ENCODE peak calls at places on chromosomes 11 and 22, in four cellular contexts. T, C, W and V are unnamed samples.

GRCh38 chr22:36822581-36822980 is 5.7 kb upstream of the PVALB start:
- DNase-seq in T (no peak), C (no peak), W (no peak), V (no peak)

GRCh38 chr11:11215944-11216343 is 137.1 kb downstream of the CSNK2A3 start:
- DNase-seq in T (no peak), C (no peak), W (no peak), V (no peak)

GRCh38 chr11:73783483-73784020 is 4.1 kb upstream of the MRPL48 start:
- DNase-seq in T (no peak), C (no peak), W (no peak), V (no peak)

GRCh38 chr11:119641991-119642745 is 86.8 kb downstream of the NECTIN1 start:
- DNase-seq in T (peak), C (peak), W (no peak), V (no peak)

GRCh38 chr11:10373340-10373739 is 68.5 kb downstream of the ADM start:
- DNase-seq in T (no peak), C (no peak), W (peak), V (no peak)

GRCh38 chr11:59552844-59553243 is 41.5 kb downstream of the OR4D9 start:
- DNase-seq in T (no peak), C (no peak), W (no peak), V (no peak)

GRCh38 chr11:88042238-88043032 is 132.8 kb downstream of the RAB38 start:
- DNase-seq in T (no peak), C (no peak), W (no peak), V (no peak)

GRCh38 chr11:132589802-132590201 is 942.5 kb downstream of the OPCML start:
- DNase-seq in T (no peak), C (no peak), W (no peak), V (no peak)

GRCh38 chr11:96162816-96163499 is 180.0 kb downstream of the MAML2 start:
- DNase-seq in T (no peak), C (no peak), W (no peak), V (no peak)

GRCh38 chr11:33976351-33977199 is 75.0 kb upstream of the CAPRIN1 start:
- DNase-seq in T (no peak), C (no peak), W (no peak), V (no peak)

GRCh38 chr11:1053121-1053901 is 16.8 kb upstream of the MUC6 start:
- DNase-seq in T (peak), C (peak), W (no peak), V (no peak)

GRCh38 chr11:61776561-61777075 is 15.8 kb downstream of the TMEM258 start:
- DNase-seq in T (peak), C (peak), W (peak), V (no peak)

GRCh38 chr22:35397095-35397904 is 2.6 kb upstream of the MCM5 start:
- DNase-seq in T (no peak), C (no peak), W (no peak), V (no peak)

GRCh38 chr22:23678133-23678532 is 12.7 kb upstream of the RGL4 start:
- DNase-seq in T (no peak), C (no peak), W (no peak), V (no peak)

GRCh38 chr11:2737876-2738275 is 38.1 kb upstream of the KCNQ1OT1 start:
- DNase-seq in T (peak), C (no peak), W (no peak), V (no peak)

GRCh38 chr22:24450600-24450999 is 23.2 kb downstream of the ADORA2A start:
- DNase-seq in T (peak), C (peak), W (no peak), V (no peak)

GRCh38 chr11:64655901-64656601 is 65.0 kb downstream of the SLC22A12 start:
- DNase-seq in T (no peak), C (no peak), W (no peak), V (no peak)

GRCh38 chr11:96169250-96169649 is 173.7 kb downstream of the MAML2 start:
- DNase-seq in T (no peak), C (no peak), W (no peak), V (no peak)

GRCh38 chr11:85723088-85723487 is 37.1 kb upstream of the CCDC89 start:
- DNase-seq in T (no peak), C (no peak), W (no peak), V (no peak)

GRCh38 chr11:94668240-94668793 is 99.8 kb upstream of the AMOTL1 start:
- DNase-seq in T (no peak), C (no peak), W (peak), V (no peak)

GRCh38 chr22:23271597-23271908 is 91.2 kb downstream of the BCR start:
- DNase-seq in T (peak), C (no peak), W (no peak), V (no peak)

GRCh38 chr11:27716850-27717249 is 16.6 kb upstream of the BDNF start:
- DNase-seq in T (no peak), C (no peak), W (no peak), V (no peak)

GRCh38 chr11:120011836-120012235 is 126.1 kb downstream of the TRIM29 start:
- DNase-seq in T (no peak), C (no peak), W (no peak), V (no peak)

GRCh38 chr22:22210375-22210774 is 34.2 kb upstream of the VPREB1 start:
- DNase-seq in T (no peak), C (no peak), W (no peak), V (no peak)

DNA sequence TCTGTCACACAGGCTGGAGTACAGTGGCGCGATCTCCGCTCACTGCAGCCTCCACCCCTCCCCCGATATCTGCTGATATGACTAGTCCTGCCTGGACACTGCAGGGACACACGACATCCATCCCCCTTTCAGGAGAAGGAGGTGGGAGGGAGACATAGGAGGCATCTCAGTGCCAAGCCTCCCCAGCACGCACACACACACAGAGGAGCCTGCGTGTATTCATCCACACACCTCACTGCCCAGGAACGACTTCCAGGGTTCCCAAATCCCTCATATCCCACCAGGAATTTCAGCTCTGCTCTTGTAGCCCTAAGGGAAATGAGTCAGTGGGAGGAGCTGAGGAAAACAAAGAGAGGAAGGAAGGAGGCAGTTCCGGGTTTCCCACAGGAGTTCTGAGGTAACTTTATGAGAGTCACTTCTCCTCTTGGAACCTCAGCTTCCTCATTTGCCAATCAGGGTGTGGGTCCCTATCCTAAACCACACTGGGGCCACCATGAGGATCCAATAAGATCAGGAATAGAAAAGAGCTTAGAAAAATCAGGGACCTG is 37.2 kb upstream of the ACER3 start:
- DNase-seq in T (peak), C (no peak), W (peak), V (no peak)
- H3K4me2 ChIP-seq in T (peak), C (peak), W (no peak), V (no peak)

DNA sequence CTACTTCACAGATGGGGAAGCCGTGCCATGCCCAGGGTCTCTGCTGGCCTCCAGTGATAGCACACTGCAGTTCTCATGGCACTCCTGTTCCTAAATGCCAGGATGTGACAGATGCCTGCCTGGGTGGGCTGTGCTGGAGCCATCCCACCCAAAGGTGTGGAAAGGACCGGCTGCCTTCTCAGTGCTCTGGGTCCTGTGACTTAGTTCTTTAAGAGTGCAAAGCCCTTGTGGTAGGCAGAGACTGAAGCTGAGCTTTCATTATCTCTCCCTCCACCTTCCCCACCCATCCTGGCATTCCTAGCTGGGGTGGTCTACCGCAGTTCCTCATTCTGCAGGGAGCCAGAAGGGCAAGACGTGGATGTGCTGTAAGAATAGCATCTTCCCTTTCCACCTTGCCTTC is 150.1 kb downstream of the CEP164 start:
- DNase-seq in T (no peak), C (no peak), W (no peak), V (no peak)
- TF ChIP-seq JUND in T (no peak), C (no peak), W (no peak), V (no peak)

DNA sequence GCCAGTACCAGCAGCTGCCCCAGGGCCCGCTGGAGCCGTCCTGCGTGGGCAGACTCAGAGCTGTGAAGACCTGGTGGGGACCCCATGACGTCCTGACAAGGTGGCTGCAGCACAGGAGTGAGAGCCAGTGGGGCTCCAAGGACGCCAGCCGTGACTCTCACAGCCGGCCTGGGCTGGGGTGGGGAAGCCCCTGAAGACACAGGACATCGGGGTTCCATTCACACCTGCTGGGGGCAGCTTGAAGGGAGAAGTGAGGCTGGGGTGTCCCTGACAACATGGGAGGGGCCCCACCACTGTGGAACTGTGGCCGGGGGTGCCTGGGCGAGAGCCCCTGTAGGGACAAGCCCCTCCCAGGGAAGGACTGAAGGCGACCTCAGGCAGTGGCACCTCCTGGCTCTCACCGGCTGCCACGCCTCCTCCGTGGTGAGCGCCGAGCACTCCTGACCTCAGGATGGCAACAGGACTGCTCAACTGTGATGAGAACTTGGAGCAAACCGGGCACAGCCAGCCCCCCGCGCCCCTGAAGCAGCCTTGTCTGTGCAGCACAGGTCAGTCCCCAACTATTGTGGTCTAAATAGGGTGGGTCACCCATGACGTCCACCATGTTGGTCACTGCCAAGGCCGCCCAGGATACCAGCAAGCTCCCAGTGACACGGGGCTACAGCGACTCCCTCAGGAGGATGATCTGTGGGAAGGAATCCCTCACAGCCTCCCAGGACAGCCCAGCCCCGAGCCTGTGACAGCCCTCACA is 22.7 kb upstream of the IL17REL start:
- DNase-seq in T (no peak), C (peak), W (no peak), V (no peak)
- H3K4me2 ChIP-seq in T (no peak), C (no peak), W (no peak), V (no peak)

GRCh38 chr22:39360674-39361413 is 11.1 kb downstream of the SYNGR1 start:
- DNase-seq in T (no peak), C (no peak), W (no peak), V (no peak)
- TF ChIP-seq JUND in T (no peak), C (no peak), W (no peak), V (no peak)

GRCh38 chr11:66969584-66970205 is 5.4 kb upstream of the C11orf86 start:
- DNase-seq in T (no peak), C (no peak), W (no peak), V (no peak)

GRCh38 chr11:66970371-66970807 is 4.7 kb upstream of the C11orf86 start:
- DNase-seq in T (no peak), C (no peak), W (no peak), V (no peak)

GRCh38 chr11:66964495-66964894 is 6.3 kb upstream of the PC start:
- DNase-seq in T (no peak), C (no peak), W (no peak), V (no peak)

GRCh38 chr11:66967670-66968425 is 7.3 kb upstream of the C11orf86 start:
- DNase-seq in T (no peak), C (no peak), W (no peak), V (no peak)

DNA sequence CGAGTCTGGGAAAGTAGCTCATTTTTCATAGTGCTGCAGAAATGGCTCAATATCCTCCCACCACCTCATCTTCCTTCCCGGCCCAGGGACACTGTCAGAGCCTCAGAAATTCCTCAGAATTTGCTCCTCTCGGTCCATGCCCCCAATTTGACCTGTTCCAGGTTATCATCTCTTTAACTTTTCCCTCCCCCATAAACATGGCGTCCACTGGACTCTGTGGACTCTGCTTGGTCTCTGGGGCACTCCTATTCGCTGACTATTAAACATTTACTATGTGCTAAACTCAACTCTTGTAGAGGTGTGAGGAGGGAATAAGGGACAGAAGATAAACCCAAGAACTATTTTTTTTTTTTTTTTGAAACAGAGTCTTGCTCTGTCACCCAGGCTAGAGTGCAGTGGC is 8.2 kb upstream of the PC start:
- DNase-seq in T (no peak), C (no peak), W (no peak), V (no peak)
- H3K4me2 ChIP-seq in T (no peak), C (no peak), W (no peak), V (no peak)

GRCh38 chr11:70618471-70619101 is 220.3 kb downstream of the CTTN start:
- DNase-seq in T (no peak), C (no peak), W (no peak), V (no peak)

GRCh38 chr11:70621241-70621640 is 222.9 kb downstream of the CTTN start:
- DNase-seq in T (no peak), C (no peak), W (no peak), V (no peak)

GRCh38 chr11:70622091-70622490 is 223.8 kb downstream of the CTTN start:
- DNase-seq in T (no peak), C (no peak), W (no peak), V (no peak)

GRCh38 chr11:70619591-70619990 is 221.3 kb downstream of the CTTN start:
- DNase-seq in T (no peak), C (no peak), W (no peak), V (no peak)

DNA sequence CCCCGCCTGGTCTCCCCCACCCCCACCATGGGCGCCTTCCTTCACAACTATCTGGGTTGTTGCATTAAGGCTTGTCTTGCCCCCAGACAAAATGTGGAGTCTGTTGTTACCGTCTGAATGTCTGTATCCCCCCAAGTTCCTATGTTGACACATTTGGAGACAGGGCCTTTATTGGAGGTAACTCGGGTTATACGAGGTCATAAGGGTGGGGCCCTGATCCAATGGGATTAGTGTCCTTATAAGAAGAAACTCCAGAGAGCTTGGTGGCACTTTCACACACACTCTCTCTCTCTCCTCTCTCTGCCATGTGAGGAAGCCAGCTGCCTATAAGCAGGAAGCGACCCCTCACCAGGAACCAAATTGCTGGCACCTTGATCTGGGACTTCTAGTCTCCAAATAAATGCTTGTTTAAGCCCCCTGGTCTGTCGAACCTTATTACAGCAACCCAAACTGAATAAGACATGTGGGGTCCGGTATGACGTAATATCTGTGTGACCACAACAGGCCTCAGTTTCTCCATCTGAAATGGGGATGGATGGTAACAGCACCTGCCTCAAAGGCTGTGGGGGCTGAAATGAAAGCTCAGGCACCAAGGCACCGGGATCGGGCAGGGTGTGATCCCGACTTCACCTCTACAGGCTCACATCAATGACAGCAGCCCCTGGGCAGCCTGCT is 222.3 kb downstream of the CTTN start:
- DNase-seq in T (no peak), C (no peak), W (no peak), V (no peak)
- TF ChIP-seq JUND in T (no peak), C (no peak), W (no peak), V (no peak)

GRCh38 chr11:35138058-35138457 is 913 bp upstream of the CD44 start:
- DNase-seq in T (no peak), C (no peak), W (no peak), V (no peak)
- H3K4me2 ChIP-seq in T (no peak), C (peak), W (peak), V (peak)

GRCh38 chr11:114279778-114280532 is 16.2 kb upstream of the NNMT start:
- DNase-seq in T (no peak), C (no peak), W (peak), V (no peak)
- TF ChIP-seq JUND in T (no peak), C (no peak), W (no peak), V (no peak)